ENCODE peak calls at places on chromosomes 3 and 15, in eight cellular contexts. One of them, this sample, is unnamed.

GRCh38 chr3:124217542-124217941 is 225.6 kb upstream of the ROPN1 start:
- DNase-seq in spleen: no peak
- DNase-seq in tibial artery: no peak
- DNase-seq in GM12865: peak
- DNase-seq in PC-9: no peak
- DNase-seq in IMR-90: peak
- DNase-seq in AG10803: peak
- DNase-seq in tibial nerve: no peak
- DNase-seq in this sample: peak

GRCh38 chr3:50620420-50620819 is 3.5 kb downstream of the MAPKAPK3 start:
- DNase-seq in spleen: no peak
- DNase-seq in tibial artery: no peak
- DNase-seq in GM12865: no peak
- DNase-seq in PC-9: no peak
- DNase-seq in IMR-90: no peak
- DNase-seq in AG10803: no peak
- DNase-seq in tibial nerve: no peak
- DNase-seq in this sample: peak

GRCh38 chr15:36434160-36434559 is 145.3 kb upstream of the CDIN1 start:
- DNase-seq in spleen: no peak
- DNase-seq in tibial artery: no peak
- DNase-seq in GM12865: no peak
- DNase-seq in PC-9: no peak
- DNase-seq in IMR-90: no peak
- DNase-seq in AG10803: no peak
- DNase-seq in tibial nerve: no peak
- DNase-seq in this sample: no peak

GRCh38 chr15:70294906-70295305 is 197.2 kb upstream of the TLE3 start:
- DNase-seq in spleen: no peak
- DNase-seq in tibial artery: no peak
- DNase-seq in GM12865: no peak
- DNase-seq in PC-9: no peak
- DNase-seq in IMR-90: no peak
- DNase-seq in AG10803: no peak
- DNase-seq in tibial nerve: no peak
- DNase-seq in this sample: no peak

GRCh38 chr3:51977449-51978142 is 2.7 kb downstream of the ABHD14A start:
- DNase-seq in spleen: no peak
- DNase-seq in tibial artery: no peak
- DNase-seq in GM12865: no peak
- DNase-seq in PC-9: peak
- DNase-seq in IMR-90: no peak
- DNase-seq in AG10803: no peak
- DNase-seq in tibial nerve: no peak
- DNase-seq in this sample: no peak

GRCh38 chr3:15610083-15610482 is 8.5 kb downstream of the BTD start:
- DNase-seq in spleen: no peak
- DNase-seq in tibial artery: peak
- DNase-seq in GM12865: no peak
- DNase-seq in PC-9: no peak
- DNase-seq in IMR-90: peak
- DNase-seq in AG10803: peak
- DNase-seq in tibial nerve: no peak
- DNase-seq in this sample: no peak

GRCh38 chr3:153210660-153211059 is 48.6 kb downstream of the RAP2B start:
- DNase-seq in spleen: no peak
- DNase-seq in tibial artery: no peak
- DNase-seq in GM12865: no peak
- DNase-seq in PC-9: peak
- DNase-seq in IMR-90: no peak
- DNase-seq in AG10803: peak
- DNase-seq in tibial nerve: no peak
- DNase-seq in this sample: no peak

GRCh38 chr3:157136647-157137387 is 23.1 kb downstream of the CCNL1 start:
- DNase-seq in spleen: no peak
- DNase-seq in tibial artery: no peak
- DNase-seq in GM12865: no peak
- DNase-seq in PC-9: peak
- DNase-seq in IMR-90: peak
- DNase-seq in AG10803: peak
- DNase-seq in tibial nerve: no peak
- DNase-seq in this sample: no peak

GRCh38 chr3:139289866-139290524 is 53.8 kb upstream of the MRPS22 start:
- DNase-seq in spleen: no peak
- DNase-seq in tibial artery: no peak
- DNase-seq in GM12865: no peak
- DNase-seq in PC-9: no peak
- DNase-seq in IMR-90: no peak
- DNase-seq in AG10803: no peak
- DNase-seq in tibial nerve: no peak
- DNase-seq in this sample: no peak

GRCh38 chr3:14352002-14352627 is 50.3 kb upstream of the SLC6A6 start:
- DNase-seq in spleen: no peak
- DNase-seq in tibial artery: no peak
- DNase-seq in GM12865: peak
- DNase-seq in PC-9: no peak
- DNase-seq in IMR-90: peak
- DNase-seq in AG10803: no peak
- DNase-seq in tibial nerve: no peak
- DNase-seq in this sample: no peak

GRCh38 chr3:193641376-193641775 is 48.4 kb downstream of the OPA1 start:
- DNase-seq in spleen: no peak
- DNase-seq in tibial artery: no peak
- DNase-seq in GM12865: no peak
- DNase-seq in PC-9: no peak
- DNase-seq in IMR-90: no peak
- DNase-seq in AG10803: peak
- DNase-seq in tibial nerve: no peak
- DNase-seq in this sample: no peak

GRCh38 chr15:69539316-69539715 is 86.7 kb downstream of the RPLP1 start:
- DNase-seq in spleen: no peak
- DNase-seq in tibial artery: no peak
- DNase-seq in GM12865: no peak
- DNase-seq in PC-9: no peak
- DNase-seq in IMR-90: no peak
- DNase-seq in AG10803: no peak
- DNase-seq in tibial nerve: no peak
- DNase-seq in this sample: no peak

GRCh38 chr3:127408684-127409420 is 121.0 kb upstream of the PRR20G start:
- DNase-seq in spleen: peak
- DNase-seq in tibial artery: peak
- DNase-seq in GM12865: peak
- DNase-seq in PC-9: no peak
- DNase-seq in IMR-90: no peak
- DNase-seq in AG10803: no peak
- DNase-seq in tibial nerve: no peak
- DNase-seq in this sample: no peak

GRCh38 chr3:129486057-129487035 is 42.1 kb upstream of the RHO start:
- DNase-seq in spleen: no peak
- DNase-seq in tibial artery: no peak
- DNase-seq in GM12865: peak
- DNase-seq in PC-9: peak
- DNase-seq in IMR-90: peak
- DNase-seq in AG10803: peak
- DNase-seq in tibial nerve: no peak
- DNase-seq in this sample: no peak

GRCh38 chr3:55724407-55724784 is 237.3 kb upstream of the WNT5A start:
- DNase-seq in spleen: no peak
- DNase-seq in tibial artery: no peak
- DNase-seq in GM12865: no peak
- DNase-seq in PC-9: no peak
- DNase-seq in IMR-90: no peak
- DNase-seq in AG10803: no peak
- DNase-seq in tibial nerve: no peak
- DNase-seq in this sample: no peak

GRCh38 chr3:51243919-51244318 is 141.2 kb upstream of the MANF start:
- DNase-seq in spleen: no peak
- DNase-seq in tibial artery: no peak
- DNase-seq in GM12865: no peak
- DNase-seq in PC-9: peak
- DNase-seq in IMR-90: no peak
- DNase-seq in AG10803: peak
- DNase-seq in tibial nerve: no peak
- DNase-seq in this sample: no peak

GRCh38 chr3:101890716-101891115 is 41.4 kb downstream of the NFKBIZ start:
- DNase-seq in spleen: no peak
- DNase-seq in tibial artery: no peak
- DNase-seq in GM12865: peak
- DNase-seq in PC-9: no peak
- DNase-seq in IMR-90: peak
- DNase-seq in AG10803: peak
- DNase-seq in tibial nerve: no peak
- DNase-seq in this sample: no peak

GRCh38 chr3:130905551-130905950 is 11.7 kb downstream of the ATP2C1 start:
- DNase-seq in spleen: no peak
- DNase-seq in tibial artery: no peak
- DNase-seq in GM12865: no peak
- DNase-seq in PC-9: no peak
- DNase-seq in IMR-90: peak
- DNase-seq in AG10803: peak
- DNase-seq in tibial nerve: no peak
- DNase-seq in this sample: peak

GRCh38 chr3:114179575-114179974 is 723 bp upstream of the DRD3 start:
- DNase-seq in spleen: no peak
- DNase-seq in tibial artery: no peak
- DNase-seq in GM12865: peak
- DNase-seq in PC-9: peak
- DNase-seq in IMR-90: peak
- DNase-seq in AG10803: peak
- DNase-seq in tibial nerve: no peak
- DNase-seq in this sample: no peak

GRCh38 chr15:70528816-70529215 is 234.5 kb downstream of the UACA start:
- DNase-seq in spleen: no peak
- DNase-seq in tibial artery: no peak
- DNase-seq in GM12865: no peak
- DNase-seq in PC-9: no peak
- DNase-seq in IMR-90: no peak
- DNase-seq in AG10803: no peak
- DNase-seq in tibial nerve: no peak
- DNase-seq in this sample: no peak

GRCh38 chr15:100767002-100767825 is 112.4 kb upstream of the ALDH1A3 start:
- DNase-seq in spleen: peak
- DNase-seq in tibial artery: peak
- DNase-seq in GM12865: no peak
- DNase-seq in PC-9: no peak
- DNase-seq in IMR-90: no peak
- DNase-seq in AG10803: no peak
- DNase-seq in tibial nerve: peak
- DNase-seq in this sample: no peak

GRCh38 chr15:100763764-100764750 is 115.6 kb upstream of the ALDH1A3 start:
- DNase-seq in spleen: peak
- DNase-seq in tibial artery: peak
- DNase-seq in GM12865: no peak
- DNase-seq in PC-9: no peak
- DNase-seq in IMR-90: no peak
- DNase-seq in AG10803: no peak
- DNase-seq in tibial nerve: no peak
- DNase-seq in this sample: no peak

GRCh38 chr15:100766225-100767001 is 113.2 kb upstream of the ALDH1A3 start:
- DNase-seq in spleen: peak
- DNase-seq in tibial artery: peak
- DNase-seq in GM12865: no peak
- DNase-seq in PC-9: no peak
- DNase-seq in IMR-90: no peak
- DNase-seq in AG10803: peak
- DNase-seq in tibial nerve: peak
- DNase-seq in this sample: no peak

GRCh38 chr15:100764778-100765457 is 114.7 kb upstream of the ALDH1A3 start:
- DNase-seq in spleen: peak
- DNase-seq in tibial artery: peak
- DNase-seq in GM12865: no peak
- DNase-seq in PC-9: no peak
- DNase-seq in IMR-90: peak
- DNase-seq in AG10803: peak
- DNase-seq in tibial nerve: no peak
- DNase-seq in this sample: no peak

GRCh38 chr15:100765458-100766224 is 114.0 kb upstream of the ALDH1A3 start:
- DNase-seq in spleen: peak
- DNase-seq in tibial artery: peak
- DNase-seq in GM12865: no peak
- DNase-seq in PC-9: no peak
- DNase-seq in IMR-90: no peak
- DNase-seq in AG10803: no peak
- DNase-seq in tibial nerve: peak
- DNase-seq in this sample: no peak
- TF ChIP-seq CTCF in spleen: no peak
- TF ChIP-seq CTCF in tibial artery: no peak
- TF ChIP-seq CTCF in GM12865: no peak
- TF ChIP-seq CTCF in PC-9: no peak
- TF ChIP-seq CTCF in IMR-90: peak
- TF ChIP-seq CTCF in AG10803: no peak
- TF ChIP-seq CTCF in tibial nerve: no peak
- TF ChIP-seq CTCF in this sample: no peak

GRCh38 chr3:63151893-63152292 is 126.2 kb upstream of the SYNPR start:
- DNase-seq in spleen: no peak
- DNase-seq in tibial artery: no peak
- DNase-seq in GM12865: no peak
- DNase-seq in PC-9: no peak
- DNase-seq in IMR-90: no peak
- DNase-seq in AG10803: no peak
- DNase-seq in tibial nerve: no peak
- DNase-seq in this sample: no peak
- H3K4me3 ChIP-seq in spleen: no peak
- H3K4me3 ChIP-seq in tibial artery: no peak
- H3K4me3 ChIP-seq in GM12865: no peak
- H3K4me3 ChIP-seq in PC-9: no peak
- H3K4me3 ChIP-seq in IMR-90: no peak
- H3K4me3 ChIP-seq in AG10803: no peak
- H3K4me3 ChIP-seq in tibial nerve: no peak
- H3K4me3 ChIP-seq in this sample: no peak

GRCh38 chr3:175941352-175941751 is 1082.2 kb downstream of the NAALADL2 start:
- DNase-seq in spleen: no peak
- DNase-seq in tibial artery: no peak
- DNase-seq in GM12865: peak
- DNase-seq in PC-9: no peak
- DNase-seq in IMR-90: no peak
- DNase-seq in AG10803: no peak
- DNase-seq in tibial nerve: no peak
- DNase-seq in this sample: peak
- TF ChIP-seq CTCF in spleen: no peak
- TF ChIP-seq CTCF in tibial artery: no peak
- TF ChIP-seq CTCF in GM12865: peak
- TF ChIP-seq CTCF in PC-9: peak
- TF ChIP-seq CTCF in IMR-90: no peak
- TF ChIP-seq CTCF in AG10803: peak
- TF ChIP-seq CTCF in tibial nerve: peak
- TF ChIP-seq CTCF in this sample: peak

GRCh38 chr3:71328917-71329316 is 254.6 kb downstream of the FOXP1 start:
- DNase-seq in spleen: no peak
- DNase-seq in tibial artery: no peak
- DNase-seq in GM12865: no peak
- DNase-seq in PC-9: no peak
- DNase-seq in IMR-90: no peak
- DNase-seq in AG10803: no peak
- DNase-seq in tibial nerve: no peak
- DNase-seq in this sample: no peak
- H3K4me3 ChIP-seq in spleen: no peak
- H3K4me3 ChIP-seq in tibial artery: no peak
- H3K4me3 ChIP-seq in GM12865: no peak
- H3K4me3 ChIP-seq in PC-9: no peak
- H3K4me3 ChIP-seq in IMR-90: no peak
- H3K4me3 ChIP-seq in AG10803: no peak
- H3K4me3 ChIP-seq in tibial nerve: no peak
- H3K4me3 ChIP-seq in this sample: no peak